ENCODE peak calls at places on chromosome 15, in four cellular contexts. Y, Q, H and S are unnamed samples.

GRCh38 chr15:80565988-80566387 is 129.1 kb upstream of the ABHD17C start:
- DNase-seq in H (no peak), Q (no peak), Y (no peak), S (no peak)

GRCh38 chr15:62904511-62904910 is 138.0 kb upstream of the TPM1 start:
- DNase-seq in Q (no peak), H (no peak), Y (no peak), S (no peak)

GRCh38 chr15:86021281-86022264 is 58.1 kb upstream of the AGBL1 start:
- DNase-seq in H (no peak), Q (no peak), Y (no peak), S (no peak)

GRCh38 chr15:55959744-55960143 is 33.7 kb downstream of the NEDD4 start:
- DNase-seq in Y (peak; percentile 12), H (no peak), Q (no peak), S (no peak)

GRCh38 chr15:58081446-58081845 is 15.9 kb upstream of the ALDH1A2 start:
- DNase-seq in H (no peak), Q (no peak), Y (no peak), S (no peak)

GRCh38 chr15:38690737-38691332 is 126.2 kb upstream of the RASGRP1 start:
- DNase-seq in H (peak; percentile 53), Y (peak; percentile 60), Q (no peak), S (peak; percentile 32)

GRCh38 chr15:78565951-78566774 is 843 bp downstream of the CHRNA5 start:
- DNase-seq in Y (peak; percentile 26), H (peak; percentile 24), Q (no peak), S (peak; percentile 42)

GRCh38 chr15:82183121-82184031 is 79.2 kb downstream of the EFL1 start:
- DNase-seq in Q (no peak), H (no peak), Y (no peak), S (no peak)

GRCh38 chr15:33358303-33358702 is 47.5 kb downstream of the RYR3 start:
- DNase-seq in Y (no peak), H (no peak), Q (no peak), S (no peak)

GRCh38 chr15:69145694-69146492 is 14.5 kb upstream of the GLCE start:
- DNase-seq in Y (no peak), Q (no peak), H (no peak), S (peak; percentile 48)

GRCh38 chr15:78369161-78369560 is 29.0 kb downstream of the CRABP1 start:
- DNase-seq in H (no peak), Q (no peak), Y (no peak), S (no peak)

GRCh38 chr15:101070502-101071273 is 151.5 kb downstream of the LRRK1 start:
- DNase-seq in Y (no peak), Q (no peak), H (peak; percentile 99), S (no peak)

GRCh38 chr15:40891810-40892448 is 2.3 kb upstream of the VPS18 start:
- DNase-seq in Y (peak; percentile 46), H (peak; percentile 40), Q (no peak), S (no peak)

GRCh38 chr15:101035611-101036010 is 116.5 kb downstream of the LRRK1 start:
- DNase-seq in Q (peak; percentile 40), H (no peak), Y (no peak), S (no peak)

GRCh38 chr15:99076555-99077308 is 28.1 kb upstream of the SYNM start:
- DNase-seq in H (peak; percentile 67), Y (peak; percentile 62), Q (peak; percentile 74), S (peak; percentile 80)

GRCh38 chr15:50257924-50258323 is 7.6 kb downstream of the HDC start:
- DNase-seq in Q (no peak), H (no peak), Y (no peak), S (no peak)

GRCh38 chr15:62749445-62749844 is 293.1 kb upstream of the TPM1 start:
- DNase-seq in Q (no peak), H (no peak), Y (no peak), S (no peak)

GRCh38 chr15:92570391-92570790 is 85.2 kb downstream of the FAM174B start:
- DNase-seq in H (no peak), Q (no peak), Y (no peak), S (no peak)

GRCh38 chr15:45084163-45084562 is 29.8 kb downstream of the DUOX2 start:
- DNase-seq in Q (no peak), Y (no peak), H (peak; percentile 33), S (no peak)

GRCh38 chr15:99000001-99000590 is 7.5 kb downstream of the PGPEP1L start:
- DNase-seq in Q (no peak), Y (no peak), H (no peak), S (no peak)

GRCh38 chr15:57486807-57487206 is 104.9 kb upstream of the MYZAP start:
- DNase-seq in H (no peak), Y (no peak), Q (no peak), S (no peak)

GRCh38 chr15:29568840-29569532 is 253.3 kb downstream of the TJP1 start:
- DNase-seq in H (peak; percentile 23), Y (no peak), Q (no peak), S (peak; percentile 23)

GRCh38 chr15:80411788-80412288 is 7.7 kb downstream of the ARNT2 start:
- DNase-seq in H (no peak), Y (no peak), Q (no peak), S (no peak)

GRCh38 chr15:60469893-60470641 is 8.9 kb downstream of the ICE2 start:
- DNase-seq in H (peak; percentile 21), Y (no peak), Q (no peak), S (no peak)

GRCh38 chr15:31275331-31276262 is 51.0 kb upstream of the KLF13 start:
- DNase-seq in Y (no peak), H (no peak), Q (no peak), S (no peak)

GRCh38 chr15:92636950-92637481 is 18.6 kb downstream of the FAM174B start:
- DNase-seq in Y (peak; percentile 41), Q (no peak), H (no peak), S (no peak)

GRCh38 chr15:36567445-36567844 is 12.0 kb upstream of the CDIN1 start:
- DNase-seq in Y (no peak), H (no peak), Q (no peak), S (no peak)

GRCh38 chr15:83112233-83112958 is 5.0 kb downstream of the TM6SF1 start:
- DNase-seq in Y (peak; percentile 26), H (no peak), Q (no peak), S (no peak)

GRCh38 chr15:29102911-29103824 is 166.5 kb downstream of the NSMCE3 start:
- DNase-seq in Y (no peak), H (no peak), Q (no peak), S (no peak)

GRCh38 chr15:40743466-40743865 is 11.6 kb downstream of the RMDN3 start:
- DNase-seq in Y (no peak), H (no peak), Q (no peak), S (no peak)

GRCh38 chr15:60370804-60371700 is 26.7 kb downstream of the ANXA2 start:
- DNase-seq in Q (no peak), H (peak; percentile 70), Y (no peak), S (no peak)

GRCh38 chr15:67559158-67559557 is 16.7 kb downstream of the MAP2K5 start:
- DNase-seq in Q (no peak), H (no peak), Y (no peak), S (no peak)

GRCh38 chr15:39581501-39582285 is 814 bp downstream of the THBS1 start:
- DNase-seq in H (peak; percentile 78), Q (no peak), Y (peak; percentile 18), S (peak; percentile 5)

GRCh38 chr15:56821721-56822425 is 88.6 kb upstream of the ZNF280D start:
- DNase-seq in H (peak; percentile 43), Q (no peak), Y (peak; percentile 66), S (peak; percentile 53)

GRCh38 chr15:48643236-48643635 is 2.3 kb downstream of the FBN1 start:
- DNase-seq in Y (no peak), H (no peak), Q (no peak), S (no peak)

GRCh38 chr15:75023194-75024101 is at the start of gene PPCDC:
- DNase-seq in Y (peak; percentile 97), Q (peak; percentile 84), H (peak; percentile 94), S (peak; percentile 100)
- TF ChIP-seq FOXM1 in Y (no peak), Q (no peak), H (no peak), S (no peak)

DNA sequence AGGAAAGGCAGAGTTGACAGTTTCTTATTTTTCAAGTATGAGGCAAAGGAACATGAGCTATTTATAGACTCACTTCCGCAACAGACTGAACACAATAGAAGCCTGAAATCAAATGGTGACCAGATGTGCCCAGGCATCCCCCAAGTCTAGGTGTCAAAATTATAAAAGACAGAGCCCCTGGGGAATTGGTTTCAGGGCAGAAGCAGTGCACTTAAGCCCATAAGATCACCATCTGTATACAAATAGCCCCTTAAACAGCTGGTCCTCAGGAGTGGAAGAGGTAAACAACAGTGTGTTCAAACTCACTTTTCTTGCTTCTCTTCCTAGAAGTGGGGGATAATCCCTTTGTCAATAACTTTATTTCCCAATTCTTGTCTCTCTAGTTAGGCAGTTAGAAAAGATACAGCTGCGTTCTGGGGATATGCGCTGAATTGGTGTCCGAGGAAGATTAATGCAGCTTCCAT is 29.9 kb downstream of the STARD9 start:
- DNase-seq in H (no peak), Y (no peak), Q (peak; percentile 59), S (no peak)
- TF ChIP-seq TARDBP in H (no peak), Y (no peak), Q (no peak), S (no peak)

GRCh38 chr15:71098920-71099319 is 16.4 kb upstream of the THSD4 start:
- DNase-seq in Q (no peak), Y (no peak), H (no peak), S (no peak)

GRCh38 chr15:71106802-71107500 is 8.3 kb upstream of the THSD4 start:
- DNase-seq in Q (peak; percentile 21), H (no peak), Y (no peak), S (no peak)

GRCh38 chr15:71105444-71105843 is 9.8 kb upstream of the THSD4 start:
- DNase-seq in Q (no peak), Y (no peak), H (no peak), S (no peak)

GRCh38 chr15:71104636-71105035 is 10.6 kb upstream of the THSD4 start:
- DNase-seq in Y (no peak), H (no peak), Q (no peak), S (no peak)

GRCh38 chr15:71103102-71103676 is 12.1 kb upstream of the THSD4 start:
- DNase-seq in Q (peak; percentile 26), H (peak; percentile 15), Y (no peak), S (peak; percentile 56)
- TF ChIP-seq BHLHE40 in Q (no peak), H (no peak), Y (no peak), S (no peak)

GRCh38 chr15:75928680-75929608 is 25.3 kb downstream of the FBXO22 start:
- DNase-seq in H (peak; percentile 20), Y (peak; percentile 37), Q (no peak), S (peak; percentile 48)
- TF ChIP-seq FOXM1 in H (no peak), Y (no peak), Q (no peak), S (no peak)

DNA sequence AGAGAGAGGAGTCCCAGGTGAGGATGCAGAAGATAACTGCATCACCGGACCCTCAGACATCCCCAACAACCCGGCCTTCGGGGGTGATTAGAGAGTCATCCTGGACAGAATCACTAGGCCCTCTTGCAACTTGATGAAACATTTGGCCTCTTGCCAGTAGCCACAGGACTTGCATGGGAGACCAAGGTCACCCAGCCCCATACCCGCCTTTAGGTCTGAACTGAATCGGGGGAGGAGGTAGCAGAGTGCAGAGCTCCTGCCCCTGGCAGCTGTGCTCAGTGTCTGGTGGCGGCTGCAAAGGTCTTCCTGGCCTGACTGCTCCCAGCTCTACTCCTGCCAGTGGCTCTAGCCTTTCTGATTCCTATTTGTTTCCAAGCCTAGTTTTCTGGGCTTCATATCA is 12.4 kb downstream of the PIF1 start:
- DNase-seq in H (peak; percentile 84), Y (no peak), Q (no peak), S (no peak)
- TF ChIP-seq TARDBP in H (no peak), Y (no peak), Q (no peak), S (no peak)

GRCh38 chr15:65940618-65940909 is 71.3 kb downstream of the RAB11A start:
- DNase-seq in Q (no peak), H (no peak), Y (no peak), S (no peak)
- TF ChIP-seq BHLHE40 in Q (no peak), H (no peak), Y (no peak), S (no peak)